ENCODE peak calls at places on chromosomes 13 and 19, in five cellular contexts. U is K562, V is GM12878, E is H1, P is HCT116. A is an unnamed sample.

GRCh38 chr19:1417145-1417544 is 9.8 kb downstream of the DAZAP1 start:
- DNase-seq in P (no peak), U (no peak), V (no peak), E (no peak), A (no peak)

GRCh38 chr13:24270639-24271131 is 38.7 kb upstream of the C1QTNF9 start:
- DNase-seq in E (no peak), U (no peak), V (peak), P (no peak), A (peak)

GRCh38 chr19:3284759-3285646 is 60.5 kb downstream of the CELF5 start:
- DNase-seq in E (peak), P (peak), U (peak), V (no peak), A (peak)

GRCh38 chr13:95643471-95643813 is 1.1 kb downstream of the DZIP1 start:
- DNase-seq in P (no peak), V (no peak), E (no peak), U (no peak), A (peak)

GRCh38 chr19:35330475-35330874 is 1.5 kb downstream of the CD22 start:
- DNase-seq in U (no peak), E (no peak), P (no peak), V (peak), A (no peak)

GRCh38 chr13:93687261-93687660 is 460.7 kb downstream of the GPC6 start:
- DNase-seq in P (no peak), E (no peak), U (no peak), V (no peak), A (no peak)

GRCh38 chr13:68358218-68358817 is 1128.2 kb upstream of the PCDH9 start:
- DNase-seq in P (no peak), U (no peak), E (no peak), V (no peak), A (no peak)

GRCh38 chr19:9673912-9674668 is 810 bp downstream of the ZNF562 start:
- DNase-seq in P (peak), V (peak), E (no peak), U (no peak), A (no peak)

GRCh38 chr13:114026128-114026880 is 52.4 kb upstream of the C13orf46 start:
- DNase-seq in E (no peak), P (no peak), U (no peak), V (no peak), A (no peak)

GRCh38 chr19:29564574-29565005 is 38.8 kb downstream of the VSTM2B start:
- DNase-seq in E (no peak), V (no peak), U (no peak), P (no peak), A (no peak)

GRCh38 chr19:4172861-4173473 is 9.4 kb downstream of the SIRT6 start:
- DNase-seq in V (no peak), E (no peak), P (no peak), U (peak), A (peak)

GRCh38 chr13:106296723-106297122 is 238.7 kb downstream of the EFNB2 start:
- DNase-seq in V (no peak), P (no peak), U (no peak), E (no peak), A (no peak)

GRCh38 chr19:23437901-23438300 is 42.6 kb upstream of the ZNF91 start:
- DNase-seq in U (no peak), E (no peak), P (no peak), V (no peak), A (no peak)

GRCh38 chr13:86174632-86175031 is 375.4 kb upstream of the SLITRK6 start:
- DNase-seq in U (no peak), P (no peak), E (no peak), V (no peak), A (no peak)

GRCh38 chr13:43965446-43965845 is 85.7 kb downstream of the LACC1 start:
- DNase-seq in U (no peak), P (no peak), E (no peak), V (no peak), A (no peak)

GRCh38 chr13:47211106-47211505 is 314.3 kb upstream of the HTR2A start:
- DNase-seq in E (peak), V (no peak), P (no peak), U (no peak), A (no peak)

GRCh38 chr19:6066661-6067646 is 43.3 kb downstream of the RFX2 start:
- DNase-seq in E (no peak), P (no peak), U (peak), V (no peak), A (peak)

GRCh38 chr13:102769679-102770078 is 3.9 kb downstream of the TEX30 start:
- DNase-seq in E (no peak), U (no peak), V (no peak), P (no peak), A (peak)

GRCh38 chr19:29551774-29552173 is 26.0 kb downstream of the VSTM2B start:
- DNase-seq in E (no peak), V (no peak), U (no peak), P (no peak), A (no peak)

GRCh38 chr19:3783660-3784584 is 2.3 kb downstream of the MATK start:
- DNase-seq in V (no peak), E (no peak), P (no peak), U (peak), A (peak)

GRCh38 chr19:35178701-35179100 is 24.2 kb downstream of the FXYD5 start:
- DNase-seq in E (no peak), V (no peak), P (no peak), U (no peak), A (no peak)

GRCh38 chr13:44237276-44237767 is 136.3 kb upstream of the SERP2 start:
- DNase-seq in E (no peak), U (no peak), V (peak), P (no peak), A (peak)

GRCh38 chr19:47598407-47599349 is 10.3 kb upstream of the BICRA start:
- DNase-seq in U (peak), E (peak), P (peak), V (no peak), A (no peak)

GRCh38 chr13:94329754-94330551 is 149.5 kb downstream of the DCT start:
- DNase-seq in P (no peak), E (no peak), U (no peak), V (no peak), A (no peak)

GRCh38 chr19:53160350-53160749 is 1.5 kb upstream of the ZNF347 start:
- DNase-seq in P (no peak), E (no peak), V (no peak), U (no peak), A (no peak)

GRCh38 chr13:101916108-101916757 is 463.8 kb downstream of the ITGBL1 start:
- DNase-seq in P (no peak), V (no peak), E (peak), U (no peak), A (peak)

GRCh38 chr13:43918636-43919035 is 38.9 kb downstream of the LACC1 start:
- DNase-seq in V (no peak), E (no peak), P (no peak), U (no peak), A (no peak)

GRCh38 chr19:23075031-23075733 is 41.6 kb upstream of the ZNF730 start:
- DNase-seq in P (no peak), V (no peak), E (peak), U (peak), A (peak)

GRCh38 chr19:35860818-35861639 is 4.3 kb downstream of the KIRREL2 start:
- DNase-seq in V (no peak), U (peak), P (no peak), E (peak), A (no peak)

GRCh38 chr13:20033486-20033885 is 75.0 kb downstream of the ZMYM2 start:
- DNase-seq in V (no peak), U (no peak), P (no peak), E (no peak), A (no peak)
- TF ChIP-seq SIN3A in V (no peak), U (no peak), P (no peak), E (no peak), A (no peak)

GRCh38 chr19:40444181-40445005 is at the start of gene SERTAD3:
- DNase-seq in P (peak), E (peak), V (peak), U (peak), A (peak)

GRCh38 chr19:40441719-40442253 is 2.3 kb downstream of the SERTAD3 start:
- DNase-seq in V (no peak), U (no peak), P (no peak), E (no peak), A (no peak)

GRCh38 chr19:40442328-40443130 is 1.6 kb downstream of the SERTAD3 start:
- DNase-seq in U (no peak), V (no peak), P (no peak), E (no peak), A (no peak)

GRCh38 chr19:40443930-40444180 is 280 bp downstream of the SERTAD3 start:
- DNase-seq in P (no peak), V (no peak), E (no peak), U (peak), A (no peak)

DNA sequence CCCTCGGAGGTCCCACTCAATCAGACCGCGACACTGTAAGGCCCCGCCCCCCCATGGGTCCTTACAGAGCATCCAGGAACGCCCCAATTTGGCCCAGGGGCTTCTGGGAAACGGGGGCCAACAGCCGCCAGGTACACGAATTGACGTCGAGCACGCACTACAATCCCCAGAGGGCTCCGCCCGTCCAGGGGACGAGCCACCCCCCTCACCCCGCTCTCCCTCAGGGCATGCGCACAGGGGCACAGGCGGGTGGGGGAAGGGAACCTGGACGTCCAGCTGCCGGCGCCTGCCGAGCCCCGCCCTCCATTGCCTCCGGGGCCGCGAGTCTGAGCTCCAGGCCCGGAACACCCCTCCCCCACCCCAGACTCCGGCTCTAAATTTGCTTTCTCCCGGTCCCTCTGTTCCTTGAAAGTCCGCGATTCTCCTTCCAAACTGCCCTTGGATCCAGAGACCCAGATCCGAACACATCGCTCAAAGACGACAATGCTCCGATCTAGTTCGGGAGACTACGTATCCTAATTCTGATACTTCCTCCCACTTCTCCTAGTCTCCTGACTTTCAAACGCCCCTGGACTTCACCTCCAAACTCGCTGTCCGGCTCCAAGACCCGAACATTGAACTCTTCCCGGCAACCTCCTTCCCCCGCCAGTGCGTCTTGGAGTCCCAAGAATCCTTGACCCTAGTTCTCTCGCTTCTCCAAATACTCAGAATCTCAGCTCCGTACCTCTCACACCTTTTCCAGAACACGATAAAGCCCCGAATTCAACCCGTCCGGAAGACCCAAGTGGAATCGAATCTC is 805 bp downstream of the SERTAD3 start:
- DNase-seq in U (peak), P (peak), E (peak), V (peak), A (peak)
- TF ChIP-seq SIN3A in U (peak), P (peak), E (peak), V (peak), A (peak)

DNA sequence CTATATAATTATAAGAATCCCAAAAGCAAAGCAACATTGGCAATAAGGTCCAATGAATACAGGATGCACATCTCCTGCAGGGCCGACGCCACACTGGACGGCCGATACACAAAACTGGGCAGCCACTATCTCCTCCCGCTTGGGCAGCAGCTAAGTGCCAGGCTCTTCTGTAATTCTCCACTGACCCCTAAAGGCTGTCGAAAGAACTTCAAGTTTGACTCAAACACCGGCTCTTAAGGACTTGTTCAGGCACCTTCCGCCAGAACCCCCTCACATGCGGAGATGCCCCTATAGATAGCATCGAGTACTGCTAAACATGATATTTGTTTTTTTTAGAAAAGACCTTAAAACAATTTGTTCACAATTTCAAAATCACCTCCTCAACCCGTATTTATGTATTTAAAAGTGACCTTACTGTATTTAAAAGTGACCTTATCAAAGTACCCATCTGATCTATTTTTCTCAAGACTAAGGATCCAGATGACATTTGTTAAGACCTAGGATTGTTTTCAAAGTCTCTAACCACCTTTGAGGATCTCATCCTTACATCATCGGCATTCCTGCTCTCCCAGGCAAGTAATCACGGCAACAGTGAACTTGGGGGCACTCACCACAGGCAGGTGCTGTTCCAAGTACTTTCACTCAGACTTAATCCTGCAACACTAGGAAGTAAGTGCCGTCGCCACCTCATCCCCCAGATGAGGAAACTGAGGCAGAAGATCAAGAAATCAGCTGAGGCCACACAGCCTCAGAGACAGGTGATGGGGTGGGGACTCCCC is 77.8 kb downstream of the TUBGCP3 start:
- DNase-seq in U (peak), E (peak), V (no peak), P (peak), A (peak)
- TF ChIP-seq SIN3A in U (no peak), E (no peak), V (no peak), P (no peak), A (no peak)

GRCh38 chr13:110705356-110705825 is 525 bp downstream of the CARS2 start:
- DNase-seq in U (no peak), V (no peak), E (no peak), P (no peak), A (no peak)
- TF ChIP-seq SIN3A in U (no peak), V (no peak), E (no peak), P (no peak), A (no peak)

GRCh38 chr13:51518847-51519246 is 65.4 kb upstream of the WDFY2 start:
- DNase-seq in P (no peak), U (no peak), E (no peak), V (no peak), A (no peak)

GRCh38 chr13:51519839-51520238 is 64.4 kb upstream of the WDFY2 start:
- DNase-seq in P (no peak), V (no peak), E (no peak), U (no peak), A (no peak)

GRCh38 chr13:51523082-51523518 is 61.2 kb upstream of the WDFY2 start:
- DNase-seq in P (no peak), U (no peak), E (no peak), V (no peak), A (peak)

GRCh38 chr13:51524312-51524711 is 60.0 kb upstream of the WDFY2 start:
- DNase-seq in E (no peak), U (no peak), P (no peak), V (no peak), A (no peak)

DNA sequence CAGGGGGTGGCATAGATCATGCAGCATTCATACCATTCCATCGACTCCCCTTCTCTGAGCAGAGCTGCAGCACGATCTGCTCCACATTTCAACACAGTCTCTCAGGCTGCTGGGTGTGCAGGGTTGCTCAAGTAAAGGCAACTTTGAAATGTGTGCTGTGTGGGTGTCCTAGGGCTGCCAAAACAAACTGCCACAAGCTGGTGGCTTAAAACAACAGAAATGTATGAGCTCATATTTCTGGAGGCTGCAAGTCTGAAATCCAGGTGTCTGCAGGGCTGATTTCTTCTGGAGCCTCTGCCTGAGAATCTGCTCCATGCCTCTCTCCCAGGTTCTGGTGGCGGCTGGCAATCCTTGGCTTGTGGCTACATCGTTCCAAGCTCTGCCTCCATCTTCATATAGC is 63.7 kb upstream of the WDFY2 start:
- DNase-seq in V (no peak), U (no peak), P (no peak), E (no peak), A (no peak)
- TF ChIP-seq SIN3A in V (no peak), U (no peak), P (no peak), E (no peak), A (no peak)

GRCh38 chr19:45640849-45641273 is 1.7 kb upstream of the EML2 start:
- DNase-seq in E (no peak), V (no peak), P (peak), U (peak), A (no peak)
- TF ChIP-seq SIN3A in E (no peak), V (no peak), P (no peak), U (no peak), A (no peak)

GRCh38 chr19:56660381-56661105 is 11.0 kb downstream of the ZNF835 start:
- DNase-seq in E (no peak), P (no peak), V (no peak), U (peak), A (peak)
- TF ChIP-seq SIN3A in E (no peak), P (no peak), V (no peak), U (no peak), A (no peak)

GRCh38 chr13:83121904-83122303 is 760.4 kb downstream of the SLITRK1 start:
- DNase-seq in E (no peak), U (no peak), P (no peak), V (no peak), A (no peak)

DNA sequence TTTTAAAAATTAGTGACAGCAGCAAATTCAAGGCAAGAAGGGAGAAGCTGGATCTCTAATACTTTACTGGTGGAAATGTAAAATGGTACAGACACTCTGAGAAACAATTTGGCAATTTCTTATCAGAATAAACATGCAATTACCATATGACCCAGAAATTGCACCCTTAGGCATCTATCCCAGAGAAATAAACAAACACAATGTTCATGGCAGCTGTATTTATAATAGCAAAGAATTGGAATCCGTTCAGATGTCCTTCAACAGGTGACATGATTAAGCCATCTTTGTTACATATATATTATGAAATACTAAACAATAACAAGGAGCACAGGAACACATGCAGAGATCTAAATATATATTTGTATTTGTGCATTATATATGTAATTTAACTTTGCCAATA is 756.5 kb downstream of the SLITRK1 start:
- DNase-seq in U (no peak), V (no peak), P (no peak), E (no peak), A (no peak)
- TF ChIP-seq SIN3A in U (no peak), V (no peak), P (no peak), E (no peak), A (no peak)